ENCODE peak calls at places on chromosomes 13 and 19, in six cellular contexts. J is Peyer's patch, S is tibial artery, R is brain microvascular endothelial cell, Z is heart right ventricle, C is fibroblast of lung. Y is an unnamed sample. For H3K36me3, the result is how much of the 10 kb centered on the place peaks cover.

GRCh38 chr13:21683034-21683733 is 12.3 kb downstream of the FGF9 start:
- DNase-seq in S (no peak), C (peak), R (peak), Z (no peak), J (no peak), Y (no peak)

GRCh38 chr19:19120308-19121156 is 17.7 kb downstream of the TMEM161A start:
- DNase-seq in S (no peak), R (peak), J (no peak), Z (no peak), C (peak), Y (no peak)

GRCh38 chr13:109211616-109212015 is 574.8 kb downstream of the IRS2 start:
- DNase-seq in R (peak), Z (no peak), S (no peak), J (no peak), C (no peak), Y (no peak)

GRCh38 chr13:35988648-35989081 is 142.5 kb downstream of the DCLK1 start:
- DNase-seq in J (no peak), C (peak), Z (no peak), R (peak), S (no peak), Y (no peak)

GRCh38 chr13:70203661-70204229 is 95.5 kb upstream of the KLHL1 start:
- DNase-seq in Z (no peak), C (no peak), R (no peak), S (no peak), J (no peak), Y (no peak)

GRCh38 chr13:48818495-48818961 is 157.2 kb upstream of the FNDC3A start:
- DNase-seq in S (no peak), C (peak), R (peak), Z (no peak), J (no peak), Y (no peak)

GRCh38 chr19:19151418-19151817 is 13.1 kb upstream of the TMEM161A start:
- DNase-seq in C (no peak), J (peak), Z (no peak), S (no peak), R (no peak), Y (no peak)

GRCh38 chr19:33064117-33064777 is 441 bp downstream of the RHPN2 start:
- DNase-seq in R (no peak), Z (no peak), S (no peak), C (no peak), J (no peak), Y (peak)

GRCh38 chr19:11942008-11942842 is 17.3 kb downstream of the ZNF700 start:
- DNase-seq in Z (no peak), R (no peak), J (no peak), S (no peak), C (no peak), Y (no peak)

GRCh38 chr13:49580980-49581680 is 4.2 kb downstream of the RCBTB1 start:
- DNase-seq in R (no peak), Z (no peak), S (no peak), J (no peak), C (no peak), Y (no peak)

GRCh38 chr13:29954082-29955043 is 103.9 kb upstream of the UBL3 start:
- DNase-seq in R (no peak), Z (no peak), J (peak), S (no peak), C (no peak), Y (no peak)

GRCh38 chr19:38875656-38876345 is 2.3 kb downstream of the RINL start:
- DNase-seq in C (no peak), R (no peak), J (no peak), S (no peak), Z (no peak), Y (no peak)

GRCh38 chr13:94192576-94192975 is 286.9 kb downstream of the DCT start:
- DNase-seq in J (no peak), Z (peak), R (peak), C (peak), S (no peak), Y (no peak)

GRCh38 chr19:5680083-5680436 is 256 bp downstream of the MICOS13 start:
- DNase-seq in J (peak), R (peak), C (no peak), S (no peak), Z (no peak), Y (peak)

GRCh38 chr19:47549341-47549768 is 23.6 kb downstream of the ZNF541 start:
- DNase-seq in Z (no peak), C (no peak), R (no peak), J (no peak), S (no peak), Y (no peak)

GRCh38 chr13:49238621-49239020 is 9.1 kb upstream of the CDADC1 start:
- DNase-seq in Z (no peak), S (no peak), C (no peak), J (no peak), R (no peak), Y (no peak)

GRCh38 chr13:77318741-77319140 is 8.2 kb downstream of the MYCBP2 start:
- DNase-seq in R (no peak), J (no peak), S (no peak), C (no peak), Z (no peak), Y (no peak)

GRCh38 chr19:35642798-35643254 is 1.3 kb downstream of the ETV2 start:
- DNase-seq in J (peak), Z (no peak), C (no peak), S (no peak), R (no peak), Y (no peak)

GRCh38 chr13:41533266-41533665 is 75.9 kb downstream of the RGCC start:
- DNase-seq in C (no peak), J (no peak), R (no peak), Z (no peak), S (no peak), Y (no peak)

GRCh38 chr19:43984687-43985000 is 656 bp downstream of the ZNF155 start:
- DNase-seq in C (no peak), J (no peak), Z (peak), S (peak), R (no peak), Y (peak)

GRCh38 chr13:31824705-31825512 is 85.6 kb downstream of the RXFP2 start:
- DNase-seq in R (peak), S (no peak), C (peak), J (no peak), Z (peak), Y (no peak)

GRCh38 chr19:35224681-35225604 is 3.6 kb downstream of the FAM187B start:
- DNase-seq in R (no peak), J (peak), C (no peak), S (no peak), Z (no peak), Y (no peak)

GRCh38 chr13:61410669-61411297 is 4.9 kb downstream of the PCDH20 start:
- DNase-seq in S (no peak), R (no peak), C (peak), Z (no peak), J (no peak), Y (no peak)

GRCh38 chr19:18571564-18572344 is at the start of gene UBA52:
- DNase-seq in J (peak), S (peak), R (peak), C (peak), Z (peak), Y (peak)

GRCh38 chr19:39558623-39559117 is 18.7 kb upstream of the EID2 start:
- DNase-seq in C (no peak), R (no peak), J (no peak), Z (no peak), S (no peak), Y (no peak)

GRCh38 chr13:30103161-30103858 is 204.0 kb downstream of the KATNAL1 start:
- DNase-seq in J (no peak), Z (no peak), S (no peak), R (no peak), C (no peak), Y (no peak)

GRCh38 chr19:13013649-13014048 is 18.4 kb downstream of the NFIX start:
- DNase-seq in R (no peak), Z (no peak), C (no peak), J (no peak), S (no peak), Y (no peak)

DNA sequence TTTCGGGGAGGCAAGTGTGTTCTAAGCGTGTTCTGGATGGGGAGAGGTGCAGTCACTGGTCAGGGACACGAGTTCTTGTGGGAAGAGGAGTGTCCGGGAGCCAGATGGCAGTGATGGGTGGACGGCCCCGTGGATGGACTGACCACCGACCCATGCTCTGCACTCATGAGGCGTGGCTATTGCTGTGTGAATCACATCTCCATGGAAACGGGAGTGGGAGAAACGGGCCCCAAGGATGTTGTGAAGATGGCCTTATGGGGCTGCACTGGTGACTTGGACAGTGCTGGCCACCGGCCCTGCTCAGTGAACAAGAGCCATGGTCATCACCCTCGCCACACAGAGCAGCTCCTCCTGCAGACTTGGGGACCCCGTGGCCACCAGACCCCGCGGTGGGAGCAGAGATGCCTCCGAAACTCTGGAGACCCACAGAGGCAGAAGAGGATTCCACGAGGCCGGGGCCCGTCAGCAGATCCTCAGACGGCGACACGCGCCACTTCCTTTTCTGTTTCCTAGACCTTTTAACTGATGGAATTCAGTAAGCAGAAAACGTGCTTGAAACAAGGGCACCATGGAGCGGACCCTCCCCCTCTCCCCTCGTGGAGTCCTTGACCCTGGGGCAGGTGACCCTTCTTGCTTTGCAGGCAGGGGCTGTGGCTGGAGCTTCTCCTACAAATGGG is 47.5 kb downstream of the GAS6 start:
- DNase-seq in S (no peak), C (no peak), Z (no peak), J (no peak), R (no peak), Y (no peak)
- H3K27ac ChIP-seq in S (peak), C (peak), Z (peak), J (no peak), R (no peak), Y (no peak)

GRCh38 chr13:112010714-112011113 is 56.2 kb upstream of the SOX1 start:
- DNase-seq in R (no peak), C (no peak), Z (no peak), S (no peak), J (no peak), Y (no peak)

GRCh38 chr13:112014857-112015256 is 52.1 kb upstream of the SOX1 start:
- DNase-seq in S (no peak), R (no peak), Z (no peak), J (no peak), C (no peak), Y (no peak)

GRCh38 chr13:112012004-112012704 is 54.8 kb upstream of the SOX1 start:
- DNase-seq in Z (no peak), R (no peak), C (no peak), S (no peak), J (no peak), Y (no peak)

GRCh38 chr13:112013665-112014064 is 53.3 kb upstream of the SOX1 start:
- DNase-seq in R (no peak), S (no peak), J (no peak), Z (no peak), C (no peak), Y (no peak)

DNA sequence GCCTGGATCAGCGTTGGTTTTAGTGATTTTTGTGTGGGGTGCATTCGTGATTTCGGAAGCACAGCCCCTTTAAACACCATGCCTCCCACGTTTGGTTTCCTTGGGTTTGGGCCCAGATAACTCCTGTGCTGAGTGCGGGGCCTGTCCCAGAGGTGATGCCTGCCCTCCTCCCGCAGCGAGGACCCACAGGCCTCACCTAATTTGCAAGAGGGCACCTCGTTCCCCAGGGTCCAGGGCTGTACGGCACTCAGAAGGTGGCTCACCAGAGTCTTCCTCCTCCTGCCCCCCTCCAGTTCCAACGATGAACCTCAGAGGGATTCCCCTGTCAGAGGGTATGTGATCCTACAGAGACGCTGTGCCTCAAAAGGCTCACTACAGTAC is 54.3 kb upstream of the SOX1 start:
- DNase-seq in C (no peak), Z (no peak), R (no peak), J (no peak), S (no peak), Y (no peak)
- H3K36me3 ChIP-seq in C (under half), Z (under half), R (under half), J (under half), S (under half), Y (under half)

DNA sequence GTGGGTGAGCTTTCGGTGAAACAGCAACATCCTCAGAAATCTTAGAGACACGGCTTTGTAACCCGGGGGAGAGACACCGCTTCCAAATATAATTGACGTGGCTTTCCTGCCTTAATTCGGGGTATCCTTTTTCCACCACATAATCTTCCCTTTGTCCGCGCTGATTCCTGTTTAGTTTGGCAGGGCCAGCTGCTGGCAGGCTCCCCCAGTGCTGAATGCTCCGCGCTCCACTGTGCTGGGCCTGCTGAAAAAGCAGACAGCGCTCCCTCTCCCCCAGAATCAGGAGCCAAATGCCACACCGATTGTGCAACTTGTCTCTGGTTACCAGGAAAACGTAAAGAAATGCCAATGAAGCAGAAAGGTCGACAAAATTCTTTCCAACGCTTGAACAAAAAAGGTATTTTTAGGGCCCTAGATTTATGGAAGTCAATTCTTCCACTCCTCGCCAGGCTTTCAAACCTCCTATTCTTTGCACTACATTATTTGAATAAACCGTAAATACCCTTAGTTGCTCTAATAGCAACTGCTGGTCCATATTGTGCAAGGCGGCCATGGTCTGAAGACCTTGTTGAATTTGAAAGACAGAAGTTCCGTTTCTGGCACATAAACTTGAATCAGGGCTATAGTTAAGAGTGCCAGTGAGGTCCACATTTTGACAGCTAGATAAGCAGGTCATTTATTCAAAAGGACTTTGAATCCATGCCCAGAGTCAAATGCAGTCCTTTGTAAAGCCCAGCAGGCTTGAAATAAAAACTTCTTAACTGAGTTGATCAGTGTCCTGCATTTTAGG is 206.7 kb upstream of the RFC3 start:
- DNase-seq in Z (peak), S (peak), J (no peak), C (peak), R (peak), Y (peak)
- H3K27ac ChIP-seq in Z (peak), S (peak), J (peak), C (no peak), R (no peak), Y (peak)

GRCh38 chr19:10332965-10333757 is at the start of gene RAVER1:
- DNase-seq in J (peak), S (peak), Z (peak), R (peak), C (peak), Y (peak)
- H3K36me3 ChIP-seq in J (under half), S (under half), Z (under half), R (under half), C (under half), Y (under half)

Y was measured in psoas muscle.